ENCODE peak calls at places on chromosome 10, in eight cellular contexts. G is RWPE1, H is heart right ventricle, K is fibroblast of the aortic adventitia, U is BE2C, V is hepatocyte, Z is cardiac muscle cell, A is GM12865. Y is an unnamed sample.

GRCh38 chr10:119383174-119383856 is 159.2 kb downstream of the RGS10 start:
- DNase-seq in G (no peak), H (no peak), K (no peak), U (no peak), V (no peak), Z (no peak), A (no peak), Y (no peak)

GRCh38 chr10:6054884-6055283 is 7.3 kb downstream of the IL2RA start:
- DNase-seq in G (no peak), H (no peak), K (no peak), U (no peak), V (no peak), Z (no peak), A (no peak), Y (no peak)

GRCh38 chr10:105024184-105024583 is 383.1 kb downstream of the SORCS3 start:
- DNase-seq in G (no peak), H (no peak), K (no peak), U (no peak), V (no peak), Z (peak; percentile 1), A (no peak), Y (no peak)

GRCh38 chr10:86041116-86041515 is 325.5 kb downstream of the GRID1 start:
- DNase-seq in G (no peak), H (no peak), K (no peak), U (no peak), V (no peak), Z (no peak), A (no peak), Y (no peak)

GRCh38 chr10:112832959-112833358 is 117.1 kb upstream of the TCF7L2 start:
- DNase-seq in G (no peak), H (no peak), K (no peak), U (no peak), V (no peak), Z (no peak), A (no peak), Y (no peak)

GRCh38 chr10:82982110-82982608 is 1107.2 kb downstream of the NRG3 start:
- DNase-seq in G (peak; percentile 69), H (no peak), K (peak; percentile 89), U (no peak), V (peak; percentile 12), Z (no peak), A (no peak), Y (peak; percentile 98)

GRCh38 chr10:27815261-27815660 is 69.6 kb upstream of the MKX start:
- DNase-seq in G (no peak), H (no peak), K (no peak), U (no peak), V (no peak), Z (no peak), A (no peak), Y (peak; percentile 35)

GRCh38 chr10:11806706-11807105 is 16.4 kb upstream of the PROSER2 start:
- DNase-seq in G (no peak), H (no peak), K (no peak), U (no peak), V (no peak), Z (no peak), A (no peak), Y (no peak)

GRCh38 chr10:759898-760477 is 70.5 kb upstream of the DIP2C start:
- DNase-seq in G (no peak), H (no peak), K (no peak), U (no peak), V (no peak), Z (no peak), A (no peak), Y (no peak)

GRCh38 chr10:61248013-61248412 is 205.2 kb downstream of the TMEM26 start:
- DNase-seq in G (no peak), H (no peak), K (no peak), U (no peak), V (no peak), Z (no peak), A (no peak), Y (no peak)

GRCh38 chr10:53403688-53404087 is 631.1 kb upstream of the MBL2 start:
- DNase-seq in G (no peak), H (peak; percentile 81), K (peak; percentile 0), U (peak; percentile 86), V (peak; percentile 37), Z (peak; percentile 20), A (no peak), Y (no peak)

GRCh38 chr10:91909178-91909677 is at the start of gene FGFBP3:
- DNase-seq in G (peak; percentile 55), H (peak; percentile 18), K (peak; percentile 44), U (peak; percentile 57), V (peak; percentile 56), Z (peak; percentile 91), A (peak; percentile 23), Y (no peak)

GRCh38 chr10:106938448-106939014 is 226.0 kb downstream of the SORCS1 start:
- DNase-seq in G (no peak), H (no peak), K (no peak), U (no peak), V (no peak), Z (no peak), A (no peak), Y (no peak)

DNA sequence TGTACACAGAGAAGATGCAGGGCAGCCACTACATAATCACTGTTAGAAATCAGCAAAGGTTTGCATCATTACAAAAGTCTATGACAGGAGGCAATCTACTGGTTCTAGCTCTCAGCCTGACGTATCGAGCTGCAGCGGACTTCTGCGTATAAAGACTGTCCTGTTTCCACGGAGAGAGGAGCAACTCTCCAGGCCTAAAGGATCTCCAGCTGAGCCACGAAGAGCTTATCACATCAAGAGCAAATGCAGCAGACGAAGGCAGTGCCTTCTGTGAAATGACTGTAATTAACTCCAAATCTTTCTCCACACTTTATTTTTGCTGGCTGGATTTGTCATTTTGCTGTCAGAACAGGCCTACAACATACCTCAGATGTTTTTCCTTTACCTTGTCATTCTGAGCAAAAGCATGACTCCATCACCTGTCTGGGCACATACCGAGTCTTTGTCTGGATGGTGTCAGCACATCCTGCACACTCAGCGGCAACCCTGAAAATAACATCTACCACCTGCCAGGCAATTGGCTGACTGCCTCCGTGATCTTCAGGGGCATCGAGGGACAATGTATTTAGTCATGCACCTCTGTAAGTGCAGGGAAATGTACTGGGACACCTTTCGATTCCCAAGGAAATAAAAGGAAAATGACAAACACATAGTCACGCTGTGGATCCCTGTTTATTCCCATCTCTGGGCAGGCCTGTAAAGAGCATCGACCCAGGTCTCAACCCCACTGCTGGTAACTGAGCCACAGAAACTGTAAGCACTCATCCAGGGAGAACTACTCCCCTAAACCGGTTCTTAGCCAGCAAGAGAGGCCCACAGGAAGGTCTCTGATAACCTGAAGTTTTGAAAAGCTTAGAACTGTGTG is 26.3 kb upstream of the SH3PXD2A start:
- DNase-seq in G (peak; percentile 96), H (peak; percentile 41), K (no peak), U (no peak), V (no peak), Z (peak; percentile 30), A (no peak), Y (no peak)
- TF ChIP-seq CTCF in G (no peak), H (no peak), K (no peak), U (no peak), V (no peak), Z (no peak), A (no peak), Y (no peak)

GRCh38 chr10:73401636-73402035 is 12.2 kb downstream of the ANXA7 start:
- DNase-seq in G (no peak), H (no peak), K (no peak), U (no peak), V (no peak), Z (no peak), A (no peak), Y (no peak)

GRCh38 chr10:73399054-73399453 is 14.8 kb downstream of the ANXA7 start:
- DNase-seq in G (no peak), H (no peak), K (no peak), U (no peak), V (no peak), Z (no peak), A (no peak), Y (no peak)

DNA sequence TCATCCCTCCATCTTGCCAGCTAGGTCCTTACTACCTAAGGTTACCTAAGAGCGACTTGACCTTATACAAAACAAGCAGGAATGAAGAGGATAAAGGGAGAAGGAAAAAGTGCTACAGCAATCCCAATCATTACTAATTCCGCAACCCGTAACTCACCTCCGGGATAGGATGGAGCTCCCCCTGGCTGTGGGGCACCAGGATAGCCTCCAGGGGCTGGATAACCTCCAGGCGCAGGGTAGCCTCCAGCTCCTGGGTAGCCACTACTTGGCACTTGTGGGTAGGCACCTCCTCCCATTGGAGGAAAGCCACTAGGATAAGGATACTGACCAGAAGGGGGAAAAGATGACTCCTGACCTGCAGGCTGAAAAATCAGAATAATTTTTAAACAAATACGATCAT is 15.8 kb downstream of the ANXA7 start:
- DNase-seq in G (peak; percentile 13), H (no peak), K (no peak), U (no peak), V (no peak), Z (no peak), A (no peak), Y (no peak)
- TF ChIP-seq CTCF in G (no peak), H (peak; percentile 4), K (no peak), U (peak; percentile 29), V (no peak), Z (peak; percentile 10), A (no peak), Y (peak; percentile 53)

GRCh38 chr10:17406036-17406834 is 48.2 kb downstream of the ST8SIA6 start:
- DNase-seq in G (no peak), H (no peak), K (no peak), U (no peak), V (peak; percentile 36), Z (no peak), A (no peak), Y (no peak)

GRCh38 chr10:17412323-17412722 is 42.1 kb downstream of the ST8SIA6 start:
- DNase-seq in G (peak; percentile 17), H (no peak), K (no peak), U (no peak), V (no peak), Z (no peak), A (no peak), Y (no peak)

GRCh38 chr10:17407040-17407439 is 47.4 kb downstream of the ST8SIA6 start:
- DNase-seq in G (no peak), H (no peak), K (no peak), U (no peak), V (no peak), Z (no peak), A (no peak), Y (no peak)

GRCh38 chr10:17410907-17411306 is 43.5 kb downstream of the ST8SIA6 start:
- DNase-seq in G (no peak), H (no peak), K (no peak), U (no peak), V (no peak), Z (no peak), A (no peak), Y (no peak)

GRCh38 chr10:17409170-17409733 is 45.1 kb downstream of the ST8SIA6 start:
- DNase-seq in G (no peak), H (no peak), K (peak; percentile 36), U (no peak), V (no peak), Z (no peak), A (peak; percentile 7), Y (peak; percentile 7)
- TF ChIP-seq CTCF in G (peak; percentile 46), H (peak; percentile 41), K (peak; percentile 62), U (peak; percentile 32), V (peak; percentile 32), Z (peak; percentile 51), A (peak; percentile 27), Y (peak; percentile 76)

DNA sequence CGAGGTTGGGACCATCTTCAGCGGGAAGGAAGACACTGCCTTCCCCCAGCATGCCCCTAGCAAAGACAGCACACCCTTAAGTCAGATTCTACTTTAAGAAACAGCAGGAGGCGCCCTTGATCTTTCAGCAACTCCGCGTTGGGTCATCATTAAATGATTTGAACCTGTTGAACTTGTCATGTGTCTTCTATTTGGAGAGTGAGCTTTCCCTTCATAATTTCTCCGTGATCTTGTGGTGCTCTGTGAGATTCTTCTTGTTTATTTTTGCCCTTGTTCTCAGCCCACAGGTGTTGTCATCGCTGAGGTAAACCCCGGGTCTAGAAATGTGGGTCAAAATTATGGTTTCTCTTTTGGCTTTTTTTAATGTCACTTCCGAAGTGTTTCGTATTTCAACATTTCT is 49.5 kb upstream of the PITRM1 start:
- DNase-seq in G (no peak), H (no peak), K (no peak), U (no peak), V (no peak), Z (no peak), A (peak; percentile 20), Y (no peak)
- TF ChIP-seq CTCF in G (no peak), H (no peak), K (no peak), U (peak; percentile 34), V (peak; percentile 23), Z (peak; percentile 12), A (peak; percentile 13), Y (peak; percentile 34)